ENCODE peak calls at places on chromosomes 11 and 22, in five cellular contexts. R, L, D, P and I are unnamed samples.

GRCh38 chr11:131724436-131724995 is 354.1 kb downstream of the NTM start:
- DNase-seq in R (no peak), D (no peak), L (no peak), P (no peak), I (no peak)

GRCh38 chr22:48709976-48710375 is 1117.7 kb downstream of the BRD1 start:
- DNase-seq in R (no peak), P (peak; percentile 67), L (no peak), D (no peak), I (no peak)

GRCh38 chr11:12540913-12541587 is 133.2 kb upstream of the TEAD1 start:
- DNase-seq in D (no peak), R (peak; percentile 43), L (no peak), P (no peak), I (peak; percentile 45)

GRCh38 chr11:94539420-94539819 is 4.3 kb upstream of the FUT4 start:
- DNase-seq in R (no peak), L (no peak), D (no peak), P (no peak), I (no peak)

GRCh38 chr11:108009497-108010360 is 1.0 kb downstream of the CUL5 start:
- DNase-seq in D (no peak), P (no peak), L (no peak), R (no peak), I (no peak)

GRCh38 chr11:130601141-130601540 is 152.7 kb downstream of the ADAMTS15 start:
- DNase-seq in P (no peak), R (peak; percentile 77), L (peak; percentile 89), D (no peak), I (peak; percentile 74)

GRCh38 chr11:103609117-103610066 is 427.0 kb upstream of the DDI1 start:
- DNase-seq in D (peak; percentile 78), R (no peak), L (no peak), P (no peak), I (no peak)

GRCh38 chr11:80758787-80759186 is 1318.0 kb upstream of the TENM4 start:
- DNase-seq in R (no peak), P (no peak), L (no peak), D (no peak), I (no peak)

GRCh38 chr11:62392944-62393628 is 25.7 kb upstream of the SCGB1A1 start:
- DNase-seq in P (no peak), R (no peak), D (peak; percentile 43), L (no peak), I (no peak)

GRCh38 chr11:93939084-93939780 is 81.9 kb upstream of the HEPHL1 start:
- DNase-seq in D (no peak), R (no peak), P (no peak), L (no peak), I (no peak)

GRCh38 chr11:111910637-111911562 is 670 bp downstream of the CRYAB start:
- DNase-seq in R (no peak), P (no peak), L (peak; percentile 60), D (no peak), I (no peak)

GRCh38 chr11:69337211-69337721 is 43.3 kb downstream of the MYEOV start:
- DNase-seq in D (no peak), R (no peak), P (no peak), L (no peak), I (no peak)

GRCh38 chr11:69172674-69173073 is 16.9 kb downstream of the SMIM38 start:
- DNase-seq in D (peak; percentile 19), R (no peak), L (no peak), P (no peak), I (no peak)

GRCh38 chr22:46617250-46618103 is 2.7 kb upstream of the GRAMD4 start:
- DNase-seq in R (no peak), L (no peak), P (peak; percentile 66), D (no peak), I (no peak)

GRCh38 chr22:46328066-46328465 is 7.4 kb upstream of the TRMU start:
- DNase-seq in R (no peak), P (no peak), D (no peak), L (no peak), I (no peak)

GRCh38 chr11:91761406-91762027 is 463.1 kb upstream of the FAT3 start:
- DNase-seq in D (no peak), R (no peak), L (no peak), P (no peak), I (no peak)

GRCh38 chr11:129331871-129332274 is 43.8 kb upstream of the BARX2 start:
- DNase-seq in D (peak; percentile 79), L (peak; percentile 84), R (peak; percentile 85), P (peak; percentile 93), I (peak; percentile 80)

GRCh38 chr22:39771486-39771885 is 122.1 kb downstream of the ENTHD1 start:
- DNase-seq in P (no peak), R (no peak), D (no peak), L (no peak), I (no peak)

GRCh38 chr11:115244758-115245157 is 259.5 kb downstream of the CADM1 start:
- DNase-seq in R (no peak), P (no peak), D (no peak), L (no peak), I (no peak)

GRCh38 chr11:120973501-120973900 is 50.4 kb upstream of the TBCEL start:
- DNase-seq in R (no peak), L (no peak), P (no peak), D (no peak), I (no peak)

GRCh38 chr11:12377824-12378593 is 638 bp downstream of the PARVA start:
- DNase-seq in R (peak; percentile 52), P (peak; percentile 94), D (peak; percentile 75), L (peak; percentile 76), I (peak; percentile 63)

GRCh38 chr22:27874185-27874584 is 44.9 kb downstream of the PITPNB start:
- DNase-seq in L (no peak), R (no peak), D (no peak), P (no peak), I (no peak)

GRCh38 chr11:117187007-117187406 is 8.5 kb downstream of the SIDT2 start:
- DNase-seq in P (peak; percentile 65), D (no peak), R (no peak), L (peak; percentile 37), I (peak; percentile 53)

GRCh38 chr11:16669799-16670415 is 68.5 kb upstream of the C11orf58 start:
- DNase-seq in L (no peak), R (no peak), P (no peak), D (peak; percentile 34), I (no peak)

GRCh38 chr22:43560651-43561050 is 148.8 kb downstream of the MPPED1 start:
- DNase-seq in R (no peak), P (no peak), D (no peak), L (no peak), I (no peak)

GRCh38 chr22:44410396-44411056 is 87.5 kb downstream of the RTL6 start:
- DNase-seq in L (no peak), P (peak; percentile 68), R (no peak), D (no peak), I (no peak)

GRCh38 chr11:9060700-9061111 is 30.7 kb downstream of the SCUBE2 start:
- DNase-seq in L (no peak), P (no peak), R (no peak), D (no peak), I (no peak)

GRCh38 chr11:79926707-79927106 is 485.9 kb upstream of the TENM4 start:
- DNase-seq in L (no peak), P (no peak), R (no peak), D (no peak), I (no peak)

GRCh38 chr11:22193348-22194051 is 615 bp downstream of the ANO5 start:
- DNase-seq in R (no peak), P (peak; percentile 74), D (no peak), L (peak; percentile 60), I (no peak)

GRCh38 chr22:24950272-24950902 is 2.1 kb upstream of the KIAA1671 start:
- DNase-seq in R (no peak), P (no peak), L (no peak), D (no peak), I (no peak)

GRCh38 chr22:29639096-29639495 is 35.7 kb downstream of the NF2 start:
- DNase-seq in L (no peak), P (no peak), D (no peak), R (no peak), I (no peak)

GRCh38 chr22:29638678-29639077 is 35.2 kb downstream of the NF2 start:
- DNase-seq in R (no peak), D (no peak), L (no peak), P (no peak), I (no peak)

GRCh38 chr22:29633514-29634312 is 30.3 kb downstream of the NF2 start:
- DNase-seq in L (no peak), P (no peak), R (no peak), D (no peak), I (no peak)

GRCh38 chr22:29635734-29636357 is 32.4 kb downstream of the NF2 start:
- DNase-seq in R (no peak), D (peak; percentile 34), L (no peak), P (no peak), I (no peak)

DNA sequence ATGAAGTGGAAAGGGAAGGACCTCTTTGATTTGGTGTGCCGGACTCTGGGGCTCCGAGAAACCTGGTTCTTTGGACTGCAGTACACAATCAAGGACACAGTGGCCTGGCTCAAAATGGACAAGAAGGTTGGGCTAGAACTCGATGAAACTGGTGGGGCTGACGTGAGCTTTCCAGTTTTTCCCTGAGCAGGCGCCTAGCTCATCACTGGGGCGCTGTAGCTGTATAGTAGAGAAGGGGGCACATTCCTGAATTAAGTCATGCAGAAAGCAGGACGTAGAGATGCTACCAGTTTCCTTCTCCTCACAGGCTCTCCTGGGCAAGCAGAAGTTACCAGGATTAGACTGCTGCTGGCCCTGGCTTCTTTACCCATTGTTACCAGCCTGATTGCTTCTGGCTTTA is 33.3 kb downstream of the NF2 start:
- DNase-seq in R (no peak), D (no peak), P (no peak), L (no peak), I (no peak)
- H3K27ac ChIP-seq in R (no peak overlapping the region), D (no peak overlapping the region), P (no peak overlapping the region), L (no peak overlapping the region), I (no peak overlapping the region)

DNA sequence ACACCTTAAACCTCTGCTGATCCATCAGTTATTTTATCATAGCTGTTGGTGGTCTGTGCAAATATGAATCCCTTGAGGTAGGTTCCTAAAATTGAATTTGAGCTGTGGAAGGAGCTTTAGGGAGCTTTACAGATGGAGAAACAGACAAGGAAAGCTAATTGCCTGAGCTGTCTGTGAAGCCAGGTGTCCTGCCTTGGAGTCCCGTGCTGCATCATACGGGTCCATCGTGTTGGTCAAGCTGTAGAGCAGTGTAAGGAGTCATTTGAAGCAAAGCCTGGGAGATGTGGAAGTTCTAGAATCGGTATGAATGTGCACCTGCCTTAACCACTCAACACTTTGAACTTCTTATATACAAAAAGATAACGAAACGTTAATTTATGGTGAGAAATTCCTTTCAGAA is 1.0 kb downstream of the POLA2 start:
- DNase-seq in R (no peak), L (no peak), P (no peak), D (no peak), I (no peak)
- H3K27ac ChIP-seq in R (peak overlapping the region; percentile 91), L (peak overlapping the region; percentile 84), P (no peak overlapping the region), D (peak overlapping the region; percentile 90), I (no peak overlapping the region)

DNA sequence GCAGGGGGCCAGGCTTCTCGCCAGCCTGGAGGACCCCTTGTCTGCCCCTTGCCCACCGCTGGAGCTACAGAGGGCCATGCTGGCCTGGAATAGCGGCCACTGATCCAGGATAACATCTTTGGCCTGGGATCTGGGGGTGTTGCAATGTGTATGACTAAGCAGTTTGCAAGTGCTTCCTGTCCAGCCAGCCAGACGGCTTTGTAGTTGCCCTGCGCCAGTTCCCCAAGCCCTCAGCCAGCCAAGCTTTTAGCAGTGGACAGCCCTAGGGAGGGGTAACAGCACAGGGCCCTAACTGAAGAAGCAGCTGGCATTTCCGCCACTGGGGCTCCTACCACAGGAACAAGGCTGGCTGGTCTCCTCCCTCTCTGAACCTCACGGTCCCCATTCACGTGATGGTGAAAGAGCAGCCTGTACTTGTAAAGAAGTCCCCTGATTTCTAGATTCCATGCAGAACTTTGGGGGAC is 32.1 kb downstream of the UQCR10 start:
- DNase-seq in D (peak; percentile 58), R (peak; percentile 79), P (peak; percentile 89), L (peak; percentile 97), I (peak; percentile 84)
- H3K27ac ChIP-seq in D (peak overlapping the region; percentile 67), R (peak overlapping the region; percentile 87), P (peak overlapping the region; percentile 31), L (peak overlapping the region; percentile 95), I (no peak overlapping the region)

GRCh38 chr11:123481647-123482046 is 51.6 kb downstream of the GRAMD1B start:
- DNase-seq in R (no peak), P (no peak), D (no peak), L (no peak), I (no peak)
- H3K27ac ChIP-seq in R (no peak overlapping the region), P (no peak overlapping the region), D (no peak overlapping the region), L (no peak overlapping the region), I (no peak overlapping the region)